ENCODE peak calls at places on chromosomes 16 and 17, in nine cellular contexts. P is WERI-Rb-1, J is PC-9, Z is HepG2, M is lower lobe of right lung, Q is lung, N is mammary epithelial cell, I is stomach, G is GM12878. O is an unnamed sample. For H3K27me3, the result is how much of the 10 kb centered on the place peaks cover.

GRCh38 chr16:57801098-57801855 is 1.0 kb downstream of the KIFC3 start:
- DNase-seq in G (no peak), Q (no peak), M (peak), I (no peak), N (peak), Z (no peak), J (peak), P (no peak), O (peak)

GRCh38 chr17:48615212-48615962 is at the start of gene HOXB8:
- DNase-seq in N (no peak), Z (no peak), J (no peak), M (no peak), P (no peak), G (no peak), I (no peak), Q (no peak), O (no peak)

GRCh38 chr17:51305182-51305581 is 44.8 kb downstream of the UTP18 start:
- DNase-seq in P (no peak), Q (no peak), G (no peak), M (no peak), I (no peak), N (no peak), J (no peak), Z (peak), O (no peak)

GRCh38 chr17:55691666-55692065 is 31.0 kb downstream of the TMEM100 start:
- DNase-seq in P (no peak), I (no peak), Z (no peak), N (no peak), J (no peak), Q (no peak), M (no peak), G (no peak), O (no peak)

GRCh38 chr16:851871-852270 is 51.3 kb upstream of the GNG13 start:
- DNase-seq in G (no peak), N (no peak), Q (no peak), J (no peak), P (no peak), M (no peak), Z (no peak), I (no peak), O (no peak)

GRCh38 chr16:87389245-87389644 is 2.9 kb upstream of the MAP1LC3B start:
- DNase-seq in N (no peak), M (no peak), G (no peak), P (peak), J (no peak), Q (no peak), I (no peak), Z (peak), O (peak)

GRCh38 chr16:88426018-88426417 is 27.1 kb upstream of the ZFPM1 start:
- DNase-seq in Q (no peak), G (no peak), N (no peak), M (no peak), J (no peak), I (no peak), Z (no peak), P (no peak), O (no peak)

GRCh38 chr16:68520649-68521086 is 18.4 kb upstream of the ZFP90 start:
- DNase-seq in Q (peak), N (peak), J (peak), M (peak), G (no peak), P (peak), I (peak), Z (peak), O (peak)

GRCh38 chr17:3879181-3879580 is 13.7 kb downstream of the CAMKK1 start:
- DNase-seq in G (no peak), M (no peak), J (no peak), N (no peak), Q (no peak), P (peak), I (no peak), Z (no peak), O (no peak)

GRCh38 chr17:74231846-74232713 is 18.7 kb downstream of the TTYH2 start:
- DNase-seq in J (no peak), G (no peak), P (peak), Q (no peak), I (no peak), Z (no peak), M (no peak), N (no peak), O (no peak)

GRCh38 chr16:10752843-10753523 is 9.3 kb downstream of the NUBP1 start:
- DNase-seq in I (peak), J (no peak), Z (no peak), N (no peak), Q (peak), P (peak), M (peak), G (peak), O (no peak)

GRCh38 chr17:33267279-33267790 is 25.8 kb downstream of the ASIC2 start:
- DNase-seq in M (no peak), G (no peak), Q (no peak), P (no peak), Z (no peak), J (peak), N (peak), I (no peak), O (no peak)

GRCh38 chr17:45296003-45296832 is 20.6 kb downstream of the MAP3K14 start:
- DNase-seq in P (no peak), Q (no peak), N (peak), G (no peak), I (no peak), J (no peak), M (peak), Z (no peak), O (no peak)

GRCh38 chr17:81094744-81095607 is 60.0 kb downstream of the BAIAP2 start:
- DNase-seq in M (no peak), N (peak), Z (peak), I (peak), P (peak), Q (peak), G (peak), J (peak), O (peak)

GRCh38 chr17:57609125-57609877 is 135.8 kb downstream of the CCDC182 start:
- DNase-seq in M (no peak), P (no peak), I (no peak), N (no peak), Q (no peak), Z (peak), G (no peak), J (no peak), O (no peak)

DNA sequence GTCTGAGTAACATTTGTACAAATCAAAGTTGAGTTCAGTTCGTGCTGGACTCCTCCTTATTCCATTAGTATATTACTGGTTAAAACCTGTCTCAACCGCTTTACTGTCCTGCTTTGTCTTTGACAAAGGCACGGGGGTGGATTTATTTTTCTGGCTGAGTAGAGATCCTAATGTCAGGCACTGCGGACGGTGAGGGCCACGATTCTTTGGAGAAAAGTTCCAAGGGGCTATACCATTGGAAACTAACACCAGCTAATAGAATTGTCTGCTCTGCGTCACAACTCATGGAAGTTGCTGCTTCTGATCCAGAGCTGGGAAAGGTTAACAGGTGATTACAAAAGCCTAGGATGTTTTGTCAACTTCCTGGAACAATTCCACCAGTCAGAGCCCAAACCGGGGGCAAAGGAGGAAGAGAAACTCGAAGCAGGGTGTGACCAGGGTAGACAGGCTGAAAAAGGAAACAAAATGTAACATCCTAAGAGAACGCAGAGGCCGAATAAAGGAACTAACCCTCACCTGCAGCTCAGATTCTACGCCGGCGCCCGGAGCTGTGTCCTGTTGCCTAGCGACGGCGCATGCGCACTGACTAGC is 12.4 kb downstream of the TAT start:
- DNase-seq in Z (no peak), M (no peak), G (no peak), J (no peak), I (no peak), P (peak), N (no peak), Q (no peak), O (no peak)
- H3K4me3 ChIP-seq in Z (peak), M (peak), G (peak), J (peak), I (peak), P (peak), N (peak), Q (peak), O (peak)

DNA sequence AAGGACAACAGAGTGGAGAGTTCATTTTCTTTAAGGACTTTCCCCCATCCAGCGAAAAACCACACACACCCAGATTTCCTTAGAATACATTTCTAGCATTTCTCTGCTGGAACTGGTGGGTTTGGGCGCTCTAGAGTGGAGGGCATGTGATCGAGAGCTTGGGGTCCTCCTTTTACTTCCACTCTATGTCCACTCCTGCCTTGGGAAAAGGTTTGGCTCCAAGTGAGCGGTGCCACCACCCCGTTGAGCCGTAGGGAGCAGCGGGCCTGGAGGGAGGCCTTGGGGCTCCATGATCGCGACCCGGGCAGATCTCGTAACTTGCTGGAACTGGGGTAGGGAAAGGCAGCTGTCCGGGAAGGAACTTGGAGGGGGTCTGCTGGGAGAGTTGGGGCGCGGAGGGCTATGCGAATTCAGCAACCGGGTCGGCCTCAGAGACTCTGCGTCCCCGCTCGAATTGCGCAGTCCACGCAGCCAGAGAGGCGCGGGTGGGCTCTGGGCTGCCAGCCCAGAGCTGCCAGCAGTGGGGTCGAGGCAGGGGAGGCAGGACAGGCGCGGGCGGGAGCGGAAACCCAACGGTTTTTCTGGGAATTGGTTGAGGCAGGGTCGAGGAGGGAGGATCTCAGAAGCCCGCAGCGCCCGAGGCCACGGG is 2.3 kb downstream of the DLX4 start:
- DNase-seq in Z (no peak), Q (no peak), N (no peak), P (no peak), G (no peak), M (no peak), J (no peak), I (no peak), O (no peak)
- H3K27me3 ChIP-seq in Z (half or more), Q (under half), N (under half), P (under half), G (under half), M (half or more), J (under half), I (half or more), O (under half)

GRCh38 chr17:21036361-21036881 is 6.4 kb downstream of the USP22 start:
- DNase-seq in M (no peak), G (no peak), N (no peak), P (no peak), Q (no peak), I (no peak), J (no peak), Z (no peak), O (no peak)
- H3K4me3 ChIP-seq in M (no peak), G (peak), N (no peak), P (no peak), Q (no peak), I (no peak), J (no peak), Z (no peak), O (no peak)

GRCh38 chr17:1226308-1226707 is 43.9 kb upstream of the BHLHA9 start:
- DNase-seq in M (no peak), N (no peak), G (no peak), P (no peak), I (no peak), Z (no peak), J (no peak), Q (no peak), O (no peak)

GRCh38 chr17:1222321-1222720 is 42.5 kb upstream of the ABR start:
- DNase-seq in M (peak), P (no peak), N (peak), Q (no peak), Z (no peak), G (no peak), I (no peak), J (no peak), O (no peak)

GRCh38 chr17:1224330-1224729 is 44.5 kb upstream of the ABR start:
- DNase-seq in M (no peak), G (no peak), Q (no peak), N (no peak), P (no peak), Z (no peak), I (no peak), J (no peak), O (peak)

GRCh38 chr17:1221209-1221608 is 41.4 kb upstream of the ABR start:
- DNase-seq in N (no peak), J (no peak), Z (no peak), P (no peak), M (no peak), Q (no peak), G (no peak), I (no peak), O (no peak)

GRCh38 chr17:1223662-1224061 is 43.9 kb upstream of the ABR start:
- DNase-seq in G (no peak), M (peak), Z (no peak), P (no peak), N (no peak), J (no peak), Q (no peak), I (no peak), O (no peak)
- H3K27me3 ChIP-seq in G (under half), M (under half), Z (under half), P (under half), N (under half), J (under half), Q (under half), I (under half), O (under half)

GRCh38 chr16:2468142-2468724 is 2.9 kb upstream of the NTN3 start:
- DNase-seq in M (no peak), P (no peak), Q (no peak), N (peak), Z (no peak), I (no peak), J (peak), G (no peak), O (no peak)
- H3K4me3 ChIP-seq in M (peak), P (peak), Q (no peak), N (peak), Z (peak), I (peak), J (peak), G (peak), O (peak)

DNA sequence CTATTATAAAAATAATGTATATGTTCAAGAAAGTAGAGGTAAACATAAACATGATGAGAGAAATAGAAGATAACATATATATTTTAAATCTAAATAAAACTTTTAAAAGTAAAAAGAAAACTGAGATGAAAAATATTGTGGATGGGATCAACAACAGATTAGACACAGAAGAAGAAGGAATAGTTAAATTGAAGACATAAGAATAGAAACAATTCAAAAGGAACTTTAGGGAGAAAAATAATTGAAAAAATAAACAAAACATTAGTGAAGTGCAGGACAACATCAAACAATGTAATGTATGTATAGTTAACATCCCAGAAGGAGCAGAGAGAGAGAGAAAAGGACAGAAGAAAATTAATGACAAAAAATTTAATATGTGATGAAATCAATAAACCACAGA is 228.1 kb upstream of the TNRC6C start:
- DNase-seq in G (no peak), J (no peak), M (no peak), P (no peak), N (no peak), Z (no peak), Q (no peak), I (no peak), O (no peak)
- H3K27me3 ChIP-seq in G (under half), J (half or more), M (under half), P (under half), N (under half), Z (half or more), Q (under half), I (under half), O (under half)

GRCh38 chr16:84088695-84089395 is 27.9 kb downstream of the MBTPS1 start:
- DNase-seq in J (no peak), G (peak), Z (peak), P (peak), M (no peak), I (peak), Q (no peak), N (no peak), O (peak)
- H3K4me3 ChIP-seq in J (no peak), G (no peak), Z (no peak), P (no peak), M (no peak), I (no peak), Q (no peak), N (no peak), O (no peak)